ENCODE peak calls at places on chromosomes 7 and 10, in seven cellular contexts. H is right lobe of liver, Y is left lung, C is heart left ventricle, W is body of pancreas, O is A549, N is psoas muscle. P is an unnamed sample.

GRCh38 chr7:51128545-51129466 is 187.8 kb downstream of the COBL start:
- ATAC-seq in H (no peak), Y (no peak), C (no peak), W (peak; percentile 21), O (no peak), N (no peak), P (no peak)

GRCh38 chr7:45940939-45941338 is 19.9 kb upstream of the IGFBP3 start:
- ATAC-seq in H (no peak), Y (no peak), C (no peak), W (no peak), O (no peak), N (no peak), P (no peak)

GRCh38 chr10:79026806-79027146 is 42.0 kb upstream of the ZMIZ1 start:
- ATAC-seq in H (no peak), Y (no peak), C (no peak), W (no peak), O (no peak), N (no peak), P (no peak)

GRCh38 chr10:89846786-89847185 is 145.4 kb downstream of the KIF20B start:
- ATAC-seq in H (no peak), Y (peak; percentile 18), C (no peak), W (no peak), O (no peak), N (no peak), P (no peak)

GRCh38 chr7:50312176-50312575 is 7.7 kb downstream of the IKZF1 start:
- ATAC-seq in H (no peak), Y (no peak), C (no peak), W (no peak), O (no peak), N (no peak), P (no peak)

GRCh38 chr10:24912214-24912613 is 40.2 kb downstream of the PRTFDC1 start:
- ATAC-seq in H (peak; percentile 80), Y (peak; percentile 81), C (peak; percentile 51), W (peak; percentile 35), O (no peak), N (no peak), P (no peak)

GRCh38 chr10:104246981-104247380 is 7.7 kb upstream of the GSTO1 start:
- ATAC-seq in H (no peak), Y (peak; percentile 90), C (no peak), W (no peak), O (no peak), N (peak; percentile 44), P (peak; percentile 81)

GRCh38 chr7:34333925-34334324 is 324.1 kb upstream of the NPSR1 start:
- ATAC-seq in H (no peak), Y (no peak), C (no peak), W (no peak), O (no peak), N (no peak), P (no peak)

GRCh38 chr10:73965890-73966768 is 31.8 kb upstream of the VCL start:
- ATAC-seq in H (peak; percentile 83), Y (peak; percentile 79), C (peak; percentile 83), W (peak; percentile 82), O (peak; percentile 97), N (peak; percentile 88), P (peak; percentile 97)

GRCh38 chr7:22295402-22296264 is 61.3 kb downstream of the RAPGEF5 start:
- ATAC-seq in H (no peak), Y (peak; percentile 73), C (no peak), W (peak; percentile 48), O (no peak), N (no peak), P (peak; percentile 71)

GRCh38 chr10:86956195-86956840 is 1.1 kb downstream of the MMRN2 start:
- ATAC-seq in H (no peak), Y (no peak), C (no peak), W (no peak), O (no peak), N (no peak), P (no peak)

GRCh38 chr10:7409045-7409731 is 1.6 kb downstream of the SFMBT2 start:
- ATAC-seq in H (no peak), Y (peak; percentile 1), C (no peak), W (no peak), O (peak; percentile 55), N (peak; percentile 62), P (peak; percentile 6)

GRCh38 chr7:102874166-102874829 is 38.5 kb upstream of the LRRC17 start:
- ATAC-seq in H (no peak), Y (peak; percentile 39), C (no peak), W (peak; percentile 53), O (peak; percentile 57), N (no peak), P (no peak)

GRCh38 chr10:132122939-132123445 is 57.2 kb downstream of the JAKMIP3 start:
- ATAC-seq in H (no peak), Y (no peak), C (no peak), W (no peak), O (no peak), N (no peak), P (no peak)

GRCh38 chr7:101124376-101125056 is 2.4 kb upstream of the SERPINE1 start:
- ATAC-seq in H (peak; percentile 33), Y (peak; percentile 7), C (no peak), W (no peak), O (peak; percentile 12), N (no peak), P (no peak)

GRCh38 chr10:59991117-59991516 is 84.8 kb upstream of the CCDC6 start:
- ATAC-seq in H (no peak), Y (peak; percentile 71), C (no peak), W (no peak), O (no peak), N (no peak), P (no peak)
- H3K4me3 ChIP-seq in H (no peak overlapping the region), Y (no peak overlapping the region), C (no peak overlapping the region), W (no peak overlapping the region), O (no peak overlapping the region), N (no peak overlapping the region), P (no peak overlapping the region)

GRCh38 chr10:48898426-48898825 is 41.2 kb downstream of the LRRC18 start:
- ATAC-seq in H (no peak), Y (no peak), C (no peak), W (no peak), O (no peak), N (no peak), P (no peak)
- H3K4me3 ChIP-seq in H (no peak overlapping the region), Y (no peak overlapping the region), C (no peak overlapping the region), W (no peak overlapping the region), O (no peak overlapping the region), N (no peak overlapping the region), P (no peak overlapping the region)

DNA sequence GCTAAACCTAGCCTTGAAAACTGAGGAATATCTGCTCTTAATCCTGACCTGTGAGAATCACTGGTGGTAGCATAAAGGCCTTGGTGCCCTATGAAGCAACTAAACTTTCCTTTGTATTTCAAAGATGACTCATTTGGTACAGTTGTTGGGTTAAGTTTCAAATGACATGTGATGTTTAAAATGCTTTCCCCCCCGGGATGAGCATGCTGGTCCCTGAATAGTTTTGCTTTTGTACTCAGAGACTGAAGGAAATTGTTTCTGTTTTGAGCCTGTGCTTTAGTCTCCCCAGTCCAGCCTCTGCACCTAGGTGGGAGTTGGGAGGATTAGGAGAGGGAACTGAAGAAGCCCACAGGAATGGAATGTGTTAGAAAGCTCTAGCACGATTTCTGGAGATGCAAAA is 258.9 kb upstream of the NPY start:
- ATAC-seq in H (no peak), Y (no peak), C (no peak), W (no peak), O (no peak), N (no peak), P (no peak)
- H3K4me3 ChIP-seq in H (no peak overlapping the region), Y (no peak overlapping the region), C (no peak overlapping the region), W (no peak overlapping the region), O (no peak overlapping the region), N (no peak overlapping the region), P (no peak overlapping the region)

DNA sequence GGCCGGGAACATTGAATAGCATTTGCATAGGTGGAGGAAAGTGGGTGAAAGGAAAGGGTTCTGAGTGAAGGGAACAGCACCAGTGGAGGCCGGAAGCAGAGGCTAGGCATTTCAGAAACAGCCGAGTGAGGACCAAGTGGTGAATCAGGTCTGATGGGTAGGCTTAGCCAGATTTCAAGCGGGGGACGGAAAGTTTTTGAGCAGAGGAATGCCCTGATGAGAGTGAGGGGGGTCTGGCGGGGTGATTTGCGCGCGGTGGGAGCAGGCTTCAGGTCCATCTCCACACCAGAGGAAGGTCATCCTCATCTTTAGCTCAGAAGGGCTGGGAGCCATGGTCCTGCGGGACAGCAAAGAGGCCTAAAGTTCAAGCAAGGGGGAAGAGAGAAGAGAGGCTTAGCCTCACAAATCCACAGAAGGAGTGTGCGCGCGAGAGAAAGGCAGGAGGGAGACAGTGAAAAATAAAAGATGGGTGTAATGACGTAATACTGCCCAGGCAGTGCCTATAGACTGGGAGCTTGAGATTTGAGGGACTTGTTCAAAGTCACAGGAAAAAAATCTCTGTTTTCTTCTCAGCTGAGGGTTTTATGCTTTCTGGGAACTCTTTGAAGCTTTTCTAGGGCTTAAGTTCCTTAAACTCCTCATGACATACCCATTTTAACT is 1.0 kb upstream of the DENND2A start:
- ATAC-seq in H (no peak), Y (no peak), C (no peak), W (no peak), O (no peak), N (no peak), P (no peak)
- H3K4me3 ChIP-seq in H (no peak overlapping the region), Y (no peak overlapping the region), C (peak overlapping the region; percentile 67), W (no peak overlapping the region), O (no peak overlapping the region), N (peak overlapping the region; percentile 68), P (peak overlapping the region; percentile 36)

DNA sequence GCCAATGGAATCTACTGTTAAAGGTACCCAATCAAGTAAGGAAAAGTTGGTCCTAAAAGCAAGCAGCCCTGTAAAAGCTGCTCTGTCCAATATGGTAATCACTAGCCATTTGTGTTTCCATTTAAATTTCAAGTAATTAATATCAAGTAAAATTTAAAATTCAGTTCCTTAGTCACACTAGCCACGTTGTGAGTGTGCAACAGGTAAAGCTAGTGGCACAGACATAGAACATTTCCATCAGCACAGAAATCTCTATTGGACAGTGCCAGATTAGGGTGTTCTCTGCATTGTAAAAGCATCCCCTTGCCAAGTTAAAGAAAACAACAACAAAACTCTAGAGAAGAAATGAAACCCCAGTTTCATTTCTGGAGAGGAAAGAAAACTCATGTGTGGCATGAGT is 4.4 kb downstream of the CAV1 start:
- ATAC-seq in H (no peak), Y (no peak), C (no peak), W (no peak), O (no peak), N (no peak), P (no peak)
- H3K4me3 ChIP-seq in H (no peak overlapping the region), Y (peak overlapping the region; percentile 57), C (peak overlapping the region; percentile 89), W (no peak overlapping the region), O (no peak overlapping the region), N (peak overlapping the region; percentile 80), P (peak overlapping the region; percentile 18)

DNA sequence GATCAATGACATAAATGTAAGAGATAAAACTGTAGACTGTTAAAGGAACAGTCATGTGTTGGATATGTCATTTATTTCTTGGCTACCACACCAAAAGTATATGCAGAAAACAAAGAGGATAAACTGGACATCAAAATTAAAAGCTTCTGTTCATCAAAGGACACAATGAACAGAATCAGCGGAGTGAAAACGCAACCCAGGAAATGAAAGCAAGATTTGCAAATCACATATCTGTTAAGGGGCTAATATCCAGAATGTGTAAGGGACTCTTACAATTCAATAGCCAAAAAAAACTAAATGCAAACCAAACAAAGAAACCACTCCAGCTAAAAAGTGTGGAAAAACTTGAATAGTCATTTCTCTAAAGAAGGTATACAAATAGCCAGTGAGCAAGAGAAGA is 164.3 kb downstream of the ZMYND11 start:
- ATAC-seq in H (no peak), Y (no peak), C (no peak), W (no peak), O (no peak), N (no peak), P (no peak)
- H3K4me3 ChIP-seq in H (no peak overlapping the region), Y (no peak overlapping the region), C (no peak overlapping the region), W (no peak overlapping the region), O (no peak overlapping the region), N (no peak overlapping the region), P (no peak overlapping the region)

GRCh38 chr7:47405921-47406765 is 175.8 kb downstream of the TNS3 start:
- ATAC-seq in H (peak; percentile 88), Y (peak; percentile 85), C (peak; percentile 56), W (peak; percentile 81), O (peak; percentile 18), N (peak; percentile 76), P (peak; percentile 79)
- H3K4me3 ChIP-seq in H (no peak overlapping the region), Y (no peak overlapping the region), C (no peak overlapping the region), W (no peak overlapping the region), O (no peak overlapping the region), N (peak overlapping the region; percentile 17), P (no peak overlapping the region)

P was measured in gastroesophageal sphincter.